ENCODE peak calls at places on chromosomes 1 and 21, in ten cellular contexts. X, L, W, M, S, P, I, N, K and Z are unnamed samples.

GRCh38 chr1:80450711-80451110 is 1350.0 kb upstream of the ADGRL2 start:
- DNase-seq in M (no peak), K (no peak), W (no peak), P (no peak), L (no peak), S (no peak), X (no peak), I (no peak), N (no peak), Z (no peak)

GRCh38 chr1:60589916-60590315 is 492.4 kb upstream of the NFIA start:
- DNase-seq in M (no peak), X (no peak), P (no peak), K (no peak), L (no peak), W (no peak), I (no peak), S (peak; percentile 32), N (no peak), Z (no peak)

GRCh38 chr1:198291036-198291435 is 134.2 kb downstream of the NEK7 start:
- DNase-seq in X (no peak), S (no peak), N (no peak), L (no peak), W (no peak), I (peak; percentile 83), M (no peak), K (no peak), P (no peak), Z (no peak)

GRCh38 chr1:229192031-229192430 is 78.9 kb upstream of the RAB4A start:
- DNase-seq in X (no peak), I (no peak), P (no peak), S (no peak), N (no peak), W (no peak), L (no peak), M (no peak), K (no peak), Z (no peak)

GRCh38 chr1:197156692-197157091 is 10.2 kb upstream of the ASPM start:
- DNase-seq in P (no peak), L (no peak), S (no peak), I (peak; percentile 8), X (no peak), K (no peak), N (no peak), W (no peak), M (no peak), Z (no peak)

GRCh38 chr1:30407862-30408580 is 315.4 kb downstream of the MATN1 start:
- DNase-seq in W (peak; percentile 15), L (no peak), S (no peak), X (no peak), N (no peak), M (no peak), P (peak; percentile 23), K (no peak), I (no peak), Z (peak; percentile 28)

GRCh38 chr1:24117722-24118409 is 5.9 kb upstream of the MYOM3 start:
- DNase-seq in S (no peak), L (no peak), W (peak; percentile 32), N (no peak), I (no peak), K (peak; percentile 10), X (peak; percentile 67), M (no peak), P (no peak), Z (peak; percentile 25)

GRCh38 chr21:45266518-45267389 is 20.9 kb downstream of the POFUT2 start:
- DNase-seq in W (peak; percentile 29), I (no peak), L (no peak), P (no peak), M (no peak), X (no peak), K (no peak), N (no peak), S (no peak), Z (peak; percentile 77)

DNA sequence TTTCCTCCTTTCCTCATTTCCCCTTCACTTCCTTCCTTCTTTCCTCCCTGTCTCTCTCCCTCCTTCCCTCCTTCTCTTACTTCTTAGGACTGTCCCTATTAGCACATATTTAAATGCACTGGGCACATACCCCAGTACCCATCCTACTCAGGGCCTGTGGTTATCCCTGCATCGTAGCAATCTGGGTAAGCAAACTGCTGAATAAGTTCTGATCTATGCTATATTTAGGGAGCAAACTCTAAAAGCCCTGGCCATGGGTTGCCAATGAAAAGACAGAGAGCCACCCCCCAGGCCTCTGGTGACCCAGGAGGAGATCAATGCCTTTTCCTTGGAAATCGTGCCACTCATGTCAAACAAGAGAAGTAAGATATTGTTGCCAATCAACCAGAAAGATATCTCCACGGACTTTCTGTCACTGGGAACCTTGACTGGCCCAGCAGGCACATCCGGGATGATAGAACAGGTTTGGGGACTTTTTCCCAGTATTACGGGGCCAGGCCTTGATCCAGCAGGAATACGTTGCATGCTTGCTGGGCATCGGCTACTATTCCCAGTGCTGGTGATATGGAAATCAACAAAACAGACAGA is 5.4 kb downstream of the FAM3B start:
- DNase-seq in M (no peak), P (no peak), I (no peak), W (peak; percentile 54), N (peak; percentile 73), S (no peak), X (no peak), K (no peak), L (no peak), Z (no peak)
- H3K4me1 ChIP-seq in M (no peaks in the 10 kb centered on the region), P (peaks cover 8% of the 10 kb centered on the region), I (peaks cover 5% of the 10 kb centered on the region), W (peaks cover 23% of the 10 kb centered on the region), N (peaks cover 18% of the 10 kb centered on the region), S (no peaks in the 10 kb centered on the region), X (peaks cover 4% of the 10 kb centered on the region), K (no peaks in the 10 kb centered on the region), L (no peaks in the 10 kb centered on the region), Z (peaks cover 6% of the 10 kb centered on the region)

GRCh38 chr1:34808051-34808810 is 15.4 kb downstream of the GJA4 start:
- DNase-seq in N (no peak), S (no peak), X (no peak), P (peak; percentile 39), I (no peak), M (no peak), W (no peak), K (no peak), L (no peak), Z (no peak)

GRCh38 chr1:34806396-34806795 is 13.6 kb downstream of the GJA4 start:
- DNase-seq in N (no peak), X (no peak), K (no peak), I (no peak), W (no peak), M (no peak), S (no peak), P (no peak), L (no peak), Z (no peak)

GRCh38 chr1:34800214-34800613 is 7.4 kb downstream of the GJA4 start:
- DNase-seq in M (peak; percentile 27), K (no peak), I (no peak), X (no peak), N (no peak), P (peak; percentile 29), L (no peak), S (peak; percentile 22), W (no peak), Z (no peak)

DNA sequence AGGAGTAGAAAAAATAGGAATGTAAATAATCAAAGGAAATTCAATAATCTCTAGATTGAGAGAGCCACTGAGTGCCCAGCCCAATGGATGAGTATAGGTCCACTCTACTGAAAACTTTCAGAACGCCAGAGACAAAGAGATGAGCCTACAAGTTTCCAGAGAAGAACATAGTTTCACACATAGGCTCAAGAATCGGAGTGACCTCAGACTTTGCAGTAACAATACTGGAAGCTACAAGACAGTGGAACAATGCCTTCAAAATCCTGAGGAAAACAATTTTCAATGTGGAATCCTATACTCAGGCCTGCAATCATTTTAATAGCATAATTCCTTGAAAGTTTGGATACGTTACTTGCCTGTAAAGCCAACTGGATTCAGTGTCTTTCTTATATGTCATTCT is 11.0 kb downstream of the GJA4 start:
- DNase-seq in X (no peak), L (no peak), I (no peak), W (no peak), K (no peak), N (no peak), M (no peak), S (no peak), P (no peak), Z (no peak)
- TF ChIP-seq CTCF in X (no peak), L (no peak), I (no peak), W (no peak), K (no peak), N (no peak), M (no peak), S (no peak), P (no peak), Z (no peak)

DNA sequence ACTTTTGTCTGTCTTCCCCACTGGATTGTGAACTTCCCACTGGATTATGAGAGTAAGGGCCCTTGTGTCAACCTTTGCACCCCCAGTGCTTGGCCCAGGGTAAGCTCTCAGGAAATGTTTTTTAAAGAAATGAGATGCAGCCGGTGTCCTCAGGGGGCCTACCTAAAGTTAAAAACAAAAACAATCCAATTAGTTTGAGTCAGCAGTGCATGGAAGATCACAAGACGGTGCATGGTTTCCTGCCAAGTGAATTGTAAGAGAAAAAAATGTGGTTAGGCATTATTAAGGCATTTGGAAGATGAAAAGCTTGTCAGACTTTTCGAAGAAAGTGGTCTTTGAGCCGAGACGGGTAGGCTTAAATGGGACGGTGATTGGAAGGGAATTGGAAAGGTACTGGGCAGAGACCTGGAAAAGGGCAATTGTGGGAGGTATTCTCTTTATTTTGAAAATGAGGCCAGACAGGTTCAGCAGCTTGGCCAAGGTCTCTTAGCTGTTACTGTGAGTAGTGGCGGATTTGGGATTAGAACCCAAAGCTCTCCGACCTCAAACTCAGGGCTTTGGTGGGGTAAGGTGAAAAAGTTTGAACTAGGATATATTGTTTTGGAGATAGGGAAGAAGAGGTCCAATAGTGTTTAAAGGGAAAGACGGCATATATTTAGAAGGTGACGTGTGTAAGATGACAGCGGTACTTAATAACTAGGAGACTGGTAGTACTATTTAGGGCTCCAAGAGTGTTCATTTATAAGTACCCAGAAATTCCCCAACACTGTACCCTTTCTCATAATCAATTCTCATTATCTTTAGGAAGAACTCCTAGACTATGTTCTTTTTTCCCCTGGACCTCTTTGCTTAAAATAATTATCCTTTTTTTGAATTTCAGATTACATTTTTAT is 1.2 kb downstream of the LYPLAL1 start:
- DNase-seq in W (no peak), X (peak; percentile 10), L (no peak), K (no peak), N (peak; percentile 36), M (peak; percentile 68), S (peak; percentile 90), P (no peak), I (peak; percentile 38), Z (no peak)
- TF ChIP-seq POLR2AphosphoS5 in W (peak; percentile 26), X (no peak), L (no peak), K (no peak), N (peak; percentile 50), M (no peak), S (no peak), P (no peak), I (no peak), Z (no peak)

DNA sequence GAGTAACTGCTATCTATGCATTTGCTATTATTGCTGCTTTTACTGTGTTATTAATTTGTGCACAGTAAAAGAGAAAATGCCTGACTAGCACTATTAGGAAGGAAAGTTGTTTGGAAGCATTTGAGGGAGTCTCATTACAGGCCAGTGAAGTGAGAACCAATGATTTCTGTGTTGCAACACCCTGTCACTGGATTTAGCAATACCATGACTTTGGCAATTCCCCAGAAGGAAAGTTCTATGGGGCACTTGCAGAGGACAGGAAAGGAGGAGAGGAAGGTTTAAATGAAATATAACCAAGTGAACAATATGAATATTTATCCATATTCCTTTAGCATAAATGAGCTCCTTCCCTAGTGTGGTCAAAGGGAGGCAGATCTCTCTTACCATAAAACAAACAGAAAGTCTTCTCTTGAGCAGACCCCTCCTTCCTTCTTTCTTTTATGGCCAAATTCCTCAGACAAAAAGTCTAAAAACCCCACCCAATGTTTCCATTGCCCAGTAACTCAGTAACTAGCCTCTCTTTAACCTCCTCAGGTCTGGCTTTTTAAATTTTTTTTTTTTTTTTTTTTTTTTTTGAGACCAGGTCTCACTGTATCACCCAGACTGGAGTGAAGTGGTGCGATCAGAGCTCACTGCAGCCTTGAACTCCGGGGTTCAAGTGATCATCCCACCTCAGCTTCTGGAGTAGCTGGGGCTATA is 5.5 kb downstream of the TLR5 start:
- DNase-seq in W (no peak), S (no peak), K (no peak), N (peak; percentile 72), X (peak; percentile 22), I (no peak), L (no peak), P (no peak), M (no peak), Z (no peak)
- H3K4me1 ChIP-seq in W (peaks cover 51% of the 10 kb centered on the region), S (peaks cover 8% of the 10 kb centered on the region), K (peaks cover 28% of the 10 kb centered on the region), N (peaks cover 8% of the 10 kb centered on the region), X (peaks cover 25% of the 10 kb centered on the region), I (peaks cover 27% of the 10 kb centered on the region), L (peaks cover 9% of the 10 kb centered on the region), P (peaks cover 20% of the 10 kb centered on the region), M (no peaks in the 10 kb centered on the region), Z (peaks cover 71% of the 10 kb centered on the region)